ENCODE peak calls at places on chromosomes 16 and 17, in four cellular contexts. B is HepG2, E is K562, D is HCT116. J is an unnamed sample.

GRCh38 chr17:21245703-21246102 is 7.5 kb downstream of the NATD1 start:
- DNase-seq in B (no peak), E (no peak), D (no peak), J (no peak)

GRCh38 chr17:67145406-67145805 is 99.6 kb downstream of the HELZ start:
- DNase-seq in B (no peak), E (no peak), D (no peak), J (no peak)

GRCh38 chr17:11618861-11619566 is 20.7 kb downstream of the DNAH9 start:
- DNase-seq in B (peak), E (no peak), D (no peak), J (no peak)

GRCh38 chr17:82836823-82837357 is 2.9 kb downstream of the ZNF750 start:
- DNase-seq in B (no peak), E (no peak), D (no peak), J (no peak)

GRCh38 chr16:10616744-10617640 is 36.6 kb upstream of the EMP2 start:
- DNase-seq in B (peak), E (no peak), D (peak), J (no peak)

GRCh38 chr16:68934402-68934801 is 91.1 kb downstream of the TANGO6 start:
- DNase-seq in B (no peak), E (no peak), D (no peak), J (no peak)

GRCh38 chr17:8745586-8746500 is 1.2 kb upstream of the CCDC42 start:
- DNase-seq in B (peak), E (peak), D (peak), J (no peak)

GRCh38 chr17:28345420-28346198 is 10.0 kb downstream of the TNFAIP1 start:
- DNase-seq in B (no peak), E (no peak), D (no peak), J (no peak)

GRCh38 chr16:30555848-30556473 is 2.2 kb downstream of the ZNF764 start:
- DNase-seq in B (no peak), E (no peak), D (no peak), J (no peak)

GRCh38 chr16:24980077-24980793 is 34.9 kb downstream of the ARHGAP17 start:
- DNase-seq in B (no peak), E (no peak), D (no peak), J (no peak)

GRCh38 chr17:43591750-43592562 is 45.8 kb upstream of the ETV4 start:
- DNase-seq in B (no peak), E (no peak), D (no peak), J (no peak)

GRCh38 chr16:49200223-49200820 is 81.3 kb downstream of the CBLN1 start:
- DNase-seq in B (no peak), E (no peak), D (no peak), J (no peak)

GRCh38 chr17:10745231-10745630 is 15.4 kb upstream of the TMEM220 start:
- DNase-seq in B (no peak), E (no peak), D (no peak), J (no peak)

GRCh38 chr17:9212376-9213310 is 191.3 kb downstream of the NTN1 start:
- DNase-seq in B (no peak), E (no peak), D (no peak), J (no peak)

GRCh38 chr17:40407460-40407859 is 10.2 kb downstream of the TOP2A start:
- DNase-seq in B (no peak), E (no peak), D (no peak), J (no peak)

GRCh38 chr16:50644730-50645129 is 36.4 kb downstream of the SNX20 start:
- DNase-seq in B (no peak), E (no peak), D (peak), J (no peak)

GRCh38 chr16:70737377-70738082 is 51.7 kb upstream of the MTSS2 start:
- DNase-seq in B (no peak), E (no peak), D (no peak), J (no peak)

GRCh38 chr16:81454044-81454443 is 9.4 kb downstream of the CMIP start:
- DNase-seq in B (no peak), E (no peak), D (no peak), J (no peak)

GRCh38 chr16:74019608-74020007 is 277.0 kb upstream of the PSMD7 start:
- DNase-seq in B (no peak), E (no peak), D (no peak), J (no peak)

GRCh38 chr17:55258578-55259135 is 6.1 kb upstream of the HLF start:
- DNase-seq in B (no peak), E (no peak), D (no peak), J (no peak)

GRCh38 chr17:55263565-55264272 is 1.0 kb upstream of the HLF start:
- DNase-seq in B (no peak), E (no peak), D (no peak), J (no peak)

GRCh38 chr17:55259684-55260111 is 5.1 kb upstream of the HLF start:
- DNase-seq in B (no peak), E (no peak), D (no peak), J (no peak)

GRCh38 chr17:55264273-55264639 is 504 bp upstream of the HLF start:
- DNase-seq in B (no peak), E (no peak), D (no peak), J (no peak)

DNA sequence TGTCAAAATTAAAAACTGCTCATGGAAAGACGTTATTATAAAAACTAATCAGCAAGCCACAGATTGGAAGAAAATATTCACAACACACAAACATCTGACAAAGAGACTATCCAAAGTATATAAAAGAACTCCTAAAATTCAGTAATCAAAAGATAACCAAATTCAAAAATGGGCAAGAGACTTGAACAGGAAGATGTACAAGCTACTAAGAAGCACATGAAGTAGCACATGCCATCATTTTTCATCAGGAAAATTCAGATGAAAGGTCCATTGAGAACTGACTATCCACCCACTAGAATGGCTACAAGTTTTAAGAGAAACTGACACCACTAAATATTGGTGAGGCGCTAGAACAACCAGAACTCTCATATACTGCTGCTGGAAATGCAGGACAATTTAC is 3.4 kb upstream of the HLF start:
- DNase-seq in B (no peak), E (no peak), D (no peak), J (no peak)
- TF ChIP-seq TCF7L2 in B (no peak), E (no peak), D (no peak), J (no peak)

GRCh38 chr17:38877130-38877851 is 7.4 kb downstream of the LASP1 start:
- DNase-seq in B (no peak), E (no peak), D (no peak), J (no peak)
- TF ChIP-seq TCF7L2 in B (no peak), E (no peak), D (no peak), J (no peak)

DNA sequence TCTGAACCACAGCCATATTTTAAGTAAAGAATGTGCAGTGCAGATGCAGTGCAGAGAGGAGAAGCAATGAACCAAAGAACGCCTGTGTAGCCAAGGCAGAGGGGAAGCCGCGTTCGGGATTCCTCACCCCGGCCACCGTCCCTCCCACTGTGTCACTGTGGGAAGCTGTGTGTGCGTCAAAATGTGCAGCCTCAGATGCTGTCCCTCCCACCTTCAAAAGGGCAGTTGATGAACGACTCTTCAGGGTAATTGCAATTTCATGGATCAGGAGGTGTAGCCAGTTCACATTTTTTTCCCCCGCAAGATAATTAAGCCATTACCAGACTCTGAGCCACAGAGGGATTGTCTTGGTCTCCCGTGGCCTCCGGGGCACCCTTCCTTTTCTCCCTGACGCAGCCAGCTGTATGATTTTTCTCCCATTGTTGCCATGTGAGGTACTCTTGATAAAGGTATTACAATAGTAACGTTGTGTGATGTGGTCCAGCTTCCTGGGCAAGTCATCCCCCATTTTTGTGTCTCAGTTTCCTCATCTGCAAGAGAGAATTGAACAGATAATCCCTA is 190.0 kb downstream of the FOXL1 start:
- DNase-seq in B (no peak), E (no peak), D (no peak), J (no peak)
- TF ChIP-seq TCF7L2 in B (no peak), E (no peak), D (no peak), J (no peak)

DNA sequence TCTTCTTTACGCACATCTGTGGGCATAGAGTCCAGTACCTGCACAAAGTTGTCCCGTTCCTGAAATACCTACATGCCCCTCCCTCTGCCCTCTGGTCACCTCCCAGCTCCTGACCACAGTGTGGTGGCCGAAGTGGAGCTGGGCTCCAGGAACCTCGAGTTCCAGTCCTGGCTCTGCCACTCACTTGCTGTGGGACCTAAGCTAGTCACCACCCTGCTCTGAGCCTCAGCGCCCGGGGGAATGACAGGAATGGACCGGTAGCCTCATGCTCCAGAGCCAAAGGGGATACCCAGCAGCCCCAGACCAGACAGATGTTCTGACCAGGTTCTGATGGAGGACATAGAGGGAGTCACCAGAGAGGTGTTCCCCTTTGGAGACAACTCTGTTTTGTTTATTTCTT is 26.7 kb upstream of the ITGA3 start:
- DNase-seq in B (no peak), E (peak), D (no peak), J (no peak)
- TF ChIP-seq TCF7L2 in B (no peak), E (no peak), D (no peak), J (no peak)

DNA sequence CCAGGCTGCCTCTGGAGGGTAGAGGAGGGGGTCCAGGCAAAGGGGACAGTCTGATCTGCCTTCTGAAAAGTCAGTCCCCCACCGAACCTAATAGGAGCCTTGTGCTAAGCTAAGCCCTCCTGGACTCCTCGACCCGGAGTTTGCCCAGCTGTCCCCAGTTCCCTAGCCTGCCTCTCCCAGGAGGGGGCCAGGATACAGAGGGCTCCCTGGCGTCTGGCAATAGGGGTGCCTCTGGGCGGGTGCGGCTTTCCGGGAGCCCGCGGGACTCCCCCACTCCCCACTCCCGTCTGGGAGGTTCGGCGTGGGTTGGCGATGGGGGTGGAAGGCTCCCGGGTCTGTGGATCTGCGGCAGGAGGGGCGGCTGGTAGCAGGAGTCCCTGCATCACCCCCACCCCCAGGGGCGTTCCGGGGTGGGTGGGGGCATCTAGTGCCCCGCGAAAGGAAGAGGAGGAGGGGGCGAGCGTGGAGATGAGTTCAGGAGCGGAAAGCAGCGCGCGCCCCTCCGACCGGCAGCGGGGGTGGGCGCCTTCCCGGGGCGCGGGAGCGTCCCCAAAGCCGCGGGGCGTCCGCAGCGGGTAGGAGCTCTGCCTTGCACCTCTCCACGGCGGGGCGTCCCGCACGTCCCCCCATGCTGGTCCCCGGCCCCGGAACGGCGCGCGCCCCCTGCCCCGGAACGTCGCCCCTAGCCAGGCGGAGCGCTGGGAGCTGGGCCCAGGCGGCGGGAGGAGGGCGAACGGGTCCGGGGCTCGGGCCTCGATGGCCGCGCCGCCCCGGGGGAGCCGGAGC is 1.1 kb downstream of the GSG1L start:
- DNase-seq in B (no peak), E (no peak), D (no peak), J (no peak)
- TF ChIP-seq TCF7L2 in B (no peak), E (no peak), D (no peak), J (no peak)

GRCh38 chr17:53719229-53719628 is 103.5 kb upstream of the KIF2B start:
- DNase-seq in B (no peak), E (no peak), D (no peak), J (no peak)
- TF ChIP-seq TCF7L2 in B (no peak), E (no peak), D (no peak), J (no peak)

DNA sequence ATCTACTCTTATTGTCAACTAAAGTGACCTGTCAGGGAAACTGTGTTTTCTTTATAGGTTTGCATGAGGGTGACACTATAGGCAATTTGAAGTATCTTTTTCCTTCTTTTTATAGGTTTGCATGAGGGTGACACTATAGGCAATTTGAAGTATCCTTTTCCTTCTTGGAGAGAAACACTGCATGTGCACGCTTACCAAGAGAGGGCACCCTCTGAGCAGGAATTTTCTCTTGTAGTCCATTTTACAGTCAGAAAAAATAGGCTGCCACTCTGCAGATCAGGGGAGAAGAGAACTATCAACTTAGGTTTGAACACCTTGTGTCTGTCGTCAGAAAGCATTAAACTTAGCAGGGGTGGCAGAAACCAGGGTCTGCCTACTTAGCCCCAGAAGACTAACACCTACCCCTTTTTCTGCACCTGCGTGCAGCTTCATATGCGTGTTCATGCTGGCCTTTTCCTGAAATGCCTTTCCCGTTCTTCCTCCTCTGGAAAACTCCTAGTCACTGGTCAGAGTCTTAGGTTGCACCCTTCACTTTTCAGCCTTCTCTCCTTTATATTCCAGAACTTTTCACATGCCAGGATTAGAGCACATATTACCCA is 16.4 kb upstream of the SMIM36 start:
- DNase-seq in B (peak), E (peak), D (peak), J (no peak)
- TF ChIP-seq TCF7L2 in B (no peak), E (no peak), D (no peak), J (no peak)

DNA sequence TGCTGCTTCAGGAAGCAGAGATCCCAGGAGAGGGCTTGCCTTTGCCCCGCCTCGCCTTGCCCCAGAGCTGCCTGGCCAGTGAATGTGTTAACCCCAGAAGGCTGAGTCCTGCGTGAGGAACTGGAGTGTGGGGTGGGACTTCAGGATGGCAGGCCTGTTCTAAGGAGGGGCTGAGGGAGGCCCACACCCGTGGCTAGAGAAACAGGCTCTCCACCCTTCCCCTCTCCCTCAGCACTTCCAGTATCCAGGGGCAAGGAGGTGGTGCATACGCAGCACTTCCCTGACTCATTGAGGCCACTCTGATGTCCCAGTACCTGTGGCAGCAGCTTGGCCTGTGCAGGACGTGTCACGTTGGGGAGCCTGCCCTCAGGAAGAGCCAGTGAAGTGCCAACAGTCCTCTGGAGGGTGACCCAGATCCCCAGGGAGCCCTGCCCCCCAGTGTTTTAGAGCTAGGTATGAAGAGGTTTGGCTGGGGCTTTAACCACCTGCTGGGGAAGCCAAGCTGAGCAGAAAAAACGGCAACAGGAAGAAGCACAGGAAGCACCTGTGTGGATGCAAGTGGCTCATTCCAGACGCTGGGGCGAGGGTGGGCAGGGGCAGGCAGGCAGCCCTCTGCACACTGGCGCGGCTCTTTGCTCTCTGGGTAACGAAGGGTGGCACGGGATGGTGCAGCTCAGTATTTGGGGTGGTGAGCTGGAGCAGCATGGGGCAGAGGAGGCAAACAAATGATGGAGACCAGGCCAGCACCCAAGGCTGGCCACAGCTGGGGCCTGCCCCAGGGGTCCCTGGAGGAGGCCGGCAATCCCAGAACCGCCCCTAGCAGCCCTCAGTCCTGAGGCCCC is 14.7 kb upstream of the CTCF start:
- DNase-seq in B (no peak), E (no peak), D (no peak), J (no peak)
- TF ChIP-seq TCF7L2 in B (no peak), E (no peak), D (no peak), J (no peak)

DNA sequence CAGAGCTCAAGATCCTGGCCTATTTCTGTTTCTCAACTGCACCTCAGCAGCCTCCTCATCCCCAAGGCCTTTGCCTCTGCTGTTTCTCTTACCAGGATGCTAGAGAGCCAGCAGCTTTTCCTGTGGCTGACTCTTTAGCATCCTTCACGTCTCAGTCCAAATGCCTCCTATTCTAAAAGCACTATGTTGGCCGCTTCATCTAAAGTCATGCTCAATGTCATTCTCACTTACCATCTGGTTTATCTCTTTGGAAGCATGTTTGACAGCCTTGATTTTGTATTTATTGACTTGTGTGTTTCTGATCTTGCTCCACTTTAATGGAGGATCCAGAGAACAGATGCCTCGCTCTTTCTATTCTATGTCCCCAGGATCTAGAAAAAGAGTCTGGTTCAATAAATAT is 351.8 kb upstream of the CDH11 start:
- DNase-seq in B (no peak), E (no peak), D (no peak), J (no peak)
- TF ChIP-seq TCF7L2 in B (no peak), E (no peak), D (no peak), J (no peak)

GRCh38 chr17:3529817-3530741 is 27.5 kb downstream of the TRPV3 start:
- DNase-seq in B (peak), E (no peak), D (no peak), J (no peak)
- TF ChIP-seq TCF7L2 in B (no peak), E (no peak), D (no peak), J (no peak)

J was measured in Panc1.